ENCODE peak calls at places on chromosomes 2 and 18, in eight cellular contexts. Z, E, V, T, M, W, S and B are unnamed samples.
A peak's percentile ranks its signal among the peaks of the same experiment; 100 is the strongest.

GRCh38 chr2:36392854-36393253 is 37.3 kb downstream of the CRIM1 start:
- DNase-seq in M (no peak), T (peak; percentile 44), W (no peak), Z (no peak), V (no peak), E (no peak), S (no peak), B (no peak)

GRCh38 chr2:13581471-13581870 is 864.7 kb downstream of the TRIB2 start:
- DNase-seq in Z (no peak), M (no peak), E (no peak), T (peak; percentile 64), S (no peak), W (no peak), V (no peak), B (no peak)

GRCh38 chr2:179243046-179243445 is 21.6 kb downstream of the SESTD1 start:
- DNase-seq in S (no peak), E (no peak), T (no peak), Z (no peak), M (no peak), V (no peak), W (no peak), B (no peak)

GRCh38 chr2:6927186-6927585 is 10.0 kb downstream of the RNF144A start:
- DNase-seq in E (no peak), W (no peak), M (peak; percentile 79), T (no peak), V (no peak), Z (no peak), S (no peak), B (no peak)

GRCh38 chr2:240256704-240257637 is 116.5 kb upstream of the OTOS start:
- DNase-seq in E (peak; percentile 51), W (no peak), V (no peak), M (peak; percentile 11), S (no peak), Z (no peak), T (no peak), B (no peak)

GRCh38 chr18:55321268-55322175 is 266.5 kb downstream of the TCF4 start:
- DNase-seq in V (peak; percentile 49), T (peak; percentile 90), M (peak; percentile 69), S (peak; percentile 74), Z (peak; percentile 84), E (peak; percentile 94), W (peak; percentile 3), B (peak; percentile 18)

GRCh38 chr2:217402622-217403383 is 542.9 kb upstream of the TNP1 start:
- DNase-seq in M (no peak), V (no peak), S (no peak), E (no peak), W (no peak), T (no peak), Z (no peak), B (no peak)

GRCh38 chr2:206597716-206598218 is 44.5 kb upstream of the FAM237A start:
- DNase-seq in S (no peak), M (no peak), E (no peak), W (no peak), T (no peak), Z (no peak), V (no peak), B (no peak)

GRCh38 chr2:201118957-201119848 is 3.2 kb downstream of the CFLAR start:
- DNase-seq in Z (no peak), V (no peak), M (no peak), W (no peak), S (no peak), T (no peak), E (no peak), B (no peak)

GRCh38 chr2:172113617-172114016 is 10.9 kb upstream of the DLX2 start:
- DNase-seq in Z (no peak), V (peak; percentile 15), M (no peak), T (no peak), S (no peak), E (no peak), W (no peak), B (no peak)

GRCh38 chr2:18987592-18988073 is 370.8 kb downstream of the OSR1 start:
- DNase-seq in S (no peak), Z (peak; percentile 89), T (no peak), V (no peak), W (no peak), E (peak; percentile 68), M (peak; percentile 77), B (no peak)

GRCh38 chr2:159562248-159562647 is 54.1 kb downstream of the BAZ2B start:
- DNase-seq in S (no peak), T (no peak), M (no peak), Z (no peak), E (no peak), W (no peak), V (no peak), B (no peak)

GRCh38 chr2:232857158-232857563 is 12.9 kb upstream of the SNORC start:
- DNase-seq in E (no peak), T (no peak), S (no peak), V (no peak), Z (no peak), W (no peak), M (no peak), B (no peak)

GRCh38 chr2:16184945-16185660 is 244.8 kb downstream of the MYCN start:
- DNase-seq in T (peak; percentile 31), V (no peak), E (no peak), W (no peak), M (no peak), S (no peak), Z (no peak), B (no peak)

GRCh38 chr2:150878347-150878746 is 383.3 kb downstream of the RBM43 start:
- DNase-seq in V (no peak), W (no peak), Z (no peak), E (no peak), T (no peak), M (no peak), S (no peak), B (no peak)

GRCh38 chr2:8212239-8212638 is 469.6 kb upstream of the ID2 start:
- DNase-seq in Z (no peak), T (no peak), E (no peak), W (no peak), M (no peak), V (no peak), S (no peak), B (no peak)

GRCh38 chr2:57022496-57022895 is 838.7 kb downstream of the CCDC85A start:
- DNase-seq in W (no peak), T (no peak), E (no peak), Z (no peak), V (no peak), M (no peak), S (no peak), B (no peak)

GRCh38 chr2:47653909-47654789 is 128.8 kb upstream of the MSH6 start:
- DNase-seq in Z (no peak), T (peak; percentile 57), E (no peak), M (peak; percentile 58), S (no peak), V (no peak), W (no peak), B (no peak)